ENCODE peak calls at places on chromosomes 1 and 21, in eight cellular contexts. P is stomach, J is transverse colon, N is Panc1, U is spleen, K is sigmoid colon, W is breast epithelium, G is HepG2. Y is an unnamed sample.

GRCh38 chr1:183827801-183828200 is 22.9 kb downstream of the RGL1 start:
- DNase-seq in P (no peak), J (no peak), N (no peak), U (no peak), K (no peak), W (no peak), G (peak), Y (no peak)

GRCh38 chr1:30191154-30191702 is 532.2 kb downstream of the MATN1 start:
- DNase-seq in P (no peak), J (peak), N (no peak), U (no peak), K (no peak), W (no peak), G (no peak), Y (peak)

GRCh38 chr1:175984813-175985212 is 222.3 kb downstream of the COP1 start:
- DNase-seq in P (no peak), J (no peak), N (no peak), U (no peak), K (no peak), W (no peak), G (peak), Y (no peak)

GRCh38 chr1:169683661-169684060 is 27.8 kb downstream of the SELL start:
- DNase-seq in P (no peak), J (no peak), N (no peak), U (no peak), K (no peak), W (no peak), G (no peak), Y (no peak)

GRCh38 chr1:1116701-1117468 is 996 bp upstream of the C1orf159 start:
- DNase-seq in P (no peak), J (peak), N (no peak), U (no peak), K (peak), W (no peak), G (no peak), Y (no peak)

GRCh38 chr1:6923955-6924890 is 139.0 kb downstream of the CAMTA1 start:
- DNase-seq in P (no peak), J (no peak), N (no peak), U (no peak), K (no peak), W (no peak), G (no peak), Y (no peak)

GRCh38 chr1:39370602-39371001 is 120.8 kb upstream of the BMP8A start:
- DNase-seq in P (no peak), J (no peak), N (no peak), U (no peak), K (no peak), W (no peak), G (no peak), Y (no peak)

GRCh38 chr1:1361982-1362423 is 3.6 kb upstream of the MXRA8 start:
- DNase-seq in P (no peak), J (peak), N (no peak), U (peak), K (peak), W (peak), G (peak), Y (no peak)

GRCh38 chr1:18201997-18202719 is 94.6 kb downstream of the IGSF21 start:
- DNase-seq in P (no peak), J (no peak), N (no peak), U (no peak), K (no peak), W (no peak), G (no peak), Y (no peak)

GRCh38 chr1:188027613-188028012 is 1198.9 kb downstream of the PLA2G4A start:
- DNase-seq in P (no peak), J (no peak), N (peak), U (no peak), K (no peak), W (no peak), G (no peak), Y (peak)

GRCh38 chr1:224523676-224524075 is 89.1 kb upstream of the WDR26 start:
- DNase-seq in P (no peak), J (no peak), N (no peak), U (no peak), K (no peak), W (no peak), G (no peak), Y (no peak)

GRCh38 chr1:29230553-29231378 is at the start of gene MECR:
- DNase-seq in P (peak), J (peak), N (peak), U (peak), K (peak), W (peak), G (peak), Y (peak)

GRCh38 chr1:230174041-230174440 is 107.0 kb downstream of the GALNT2 start:
- DNase-seq in P (no peak), J (no peak), N (no peak), U (no peak), K (peak), W (no peak), G (no peak), Y (no peak)

GRCh38 chr1:38105267-38105666 is 58.7 kb upstream of the POU3F1 start:
- DNase-seq in P (no peak), J (no peak), N (no peak), U (no peak), K (no peak), W (no peak), G (no peak), Y (no peak)

GRCh38 chr1:68379085-68379478 is 70.7 kb downstream of the RPE65 start:
- DNase-seq in P (no peak), J (no peak), N (no peak), U (no peak), K (no peak), W (no peak), G (no peak), Y (no peak)

GRCh38 chr1:66468712-66469111 is 65.2 kb upstream of the SGIP1 start:
- DNase-seq in P (no peak), J (no peak), N (no peak), U (no peak), K (no peak), W (no peak), G (no peak), Y (no peak)

GRCh38 chr1:183911285-183911684 is 106.4 kb downstream of the RGL1 start:
- DNase-seq in P (no peak), J (peak), N (no peak), U (no peak), K (no peak), W (no peak), G (no peak), Y (no peak)

GRCh38 chr21:41470054-41470453 is 37.9 kb downstream of the TMPRSS2 start:
- DNase-seq in P (no peak), J (no peak), N (no peak), U (no peak), K (no peak), W (no peak), G (no peak), Y (no peak)

GRCh38 chr1:44406761-44407429 is 1.8 kb downstream of the RNF220 start:
- DNase-seq in P (no peak), J (no peak), N (no peak), U (peak), K (no peak), W (no peak), G (no peak), Y (no peak)

GRCh38 chr1:44405804-44406743 is 1.0 kb downstream of the RNF220 start:
- DNase-seq in P (no peak), J (no peak), N (no peak), U (peak), K (no peak), W (no peak), G (peak), Y (no peak)

GRCh38 chr1:44407430-44408180 is 2.5 kb downstream of the RNF220 start:
- DNase-seq in P (no peak), J (no peak), N (no peak), U (peak), K (no peak), W (no peak), G (no peak), Y (no peak)

GRCh38 chr1:44408181-44409018 is 3.3 kb downstream of the RNF220 start:
- DNase-seq in P (no peak), J (no peak), N (no peak), U (no peak), K (no peak), W (no peak), G (peak), Y (no peak)

DNA sequence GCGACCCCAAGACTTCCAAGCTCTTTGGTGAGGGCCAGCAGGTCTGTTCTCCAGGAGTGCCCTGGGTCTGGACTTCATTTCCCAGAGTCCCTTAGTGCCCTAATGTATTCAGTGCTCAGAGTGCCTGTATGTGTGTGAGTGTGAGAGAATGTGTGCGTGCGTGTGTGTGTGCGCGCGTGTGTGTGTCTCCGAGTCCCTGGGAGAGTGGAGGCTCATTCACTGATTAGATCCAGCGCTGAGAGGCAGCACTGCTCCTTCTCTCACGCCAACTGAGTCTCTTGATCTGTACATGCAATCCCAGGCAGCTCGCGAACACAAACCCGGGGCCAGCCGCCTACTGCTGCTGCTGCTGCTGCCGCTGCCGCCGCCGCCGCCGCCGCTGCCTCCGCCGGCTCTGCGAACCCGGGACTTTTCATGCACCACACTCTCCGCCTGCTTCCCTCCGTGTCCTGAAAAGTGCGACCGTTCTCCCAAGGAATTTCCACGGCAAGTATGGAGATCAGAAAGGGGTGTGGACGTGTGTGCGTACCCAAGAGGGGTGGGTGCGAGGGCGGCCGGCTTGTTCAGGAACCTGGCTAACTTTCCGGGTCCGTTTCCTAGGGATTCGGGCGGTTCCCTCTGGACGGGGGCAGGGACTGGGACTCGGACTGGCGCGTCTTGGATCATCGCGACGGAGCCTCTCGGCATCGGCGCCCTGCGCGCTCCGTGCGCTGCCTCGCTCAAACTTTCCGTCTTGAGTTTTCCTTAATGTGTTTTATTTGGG is at the start of gene RNF220:
- DNase-seq in P (peak), J (peak), N (no peak), U (peak), K (no peak), W (no peak), G (peak), Y (peak)
- TF ChIP-seq POLR2AphosphoS5 in P (no peak), J (no peak), N (peak), U (peak), K (no peak), W (no peak), G (peak), Y (peak)

DNA sequence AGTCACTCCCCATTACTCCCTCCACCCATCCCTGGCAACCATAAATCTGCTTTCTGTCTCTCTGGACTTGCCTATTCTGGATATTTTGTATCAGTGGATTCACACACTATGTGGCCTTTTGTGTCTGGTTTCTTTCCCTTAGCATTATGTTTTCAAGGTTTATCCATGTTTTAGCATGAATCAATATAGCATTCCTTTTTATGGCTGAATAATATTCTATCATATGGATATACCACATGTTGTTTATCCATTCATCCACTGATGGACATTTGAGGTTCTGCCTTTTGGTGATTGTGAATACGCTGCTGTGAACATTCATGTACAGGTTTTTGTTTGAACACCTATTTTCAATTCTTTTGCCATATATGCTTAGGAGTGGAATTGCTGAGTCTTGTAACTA is 140.4 kb downstream of the ZMYM4 start:
- DNase-seq in P (no peak), J (no peak), N (no peak), U (no peak), K (no peak), W (no peak), G (no peak), Y (no peak)
- TF ChIP-seq POLR2AphosphoS5 in P (no peak), J (no peak), N (no peak), U (no peak), K (no peak), W (no peak), G (no peak), Y (no peak)

GRCh38 chr1:25246600-25247023 is 642 bp downstream of the RSRP1 start:
- DNase-seq in P (peak), J (peak), N (no peak), U (peak), K (peak), W (no peak), G (no peak), Y (no peak)

GRCh38 chr1:25247829-25248754 is 838 bp upstream of the RSRP1 start:
- DNase-seq in P (no peak), J (no peak), N (no peak), U (no peak), K (no peak), W (no peak), G (no peak), Y (no peak)

GRCh38 chr1:25245393-25245792 is 1.9 kb downstream of the RSRP1 start:
- DNase-seq in P (no peak), J (no peak), N (no peak), U (no peak), K (no peak), W (no peak), G (no peak), Y (no peak)

GRCh38 chr1:25247024-25247828 is at the start of gene RSRP1:
- DNase-seq in P (peak), J (peak), N (peak), U (peak), K (peak), W (peak), G (peak), Y (peak)

DNA sequence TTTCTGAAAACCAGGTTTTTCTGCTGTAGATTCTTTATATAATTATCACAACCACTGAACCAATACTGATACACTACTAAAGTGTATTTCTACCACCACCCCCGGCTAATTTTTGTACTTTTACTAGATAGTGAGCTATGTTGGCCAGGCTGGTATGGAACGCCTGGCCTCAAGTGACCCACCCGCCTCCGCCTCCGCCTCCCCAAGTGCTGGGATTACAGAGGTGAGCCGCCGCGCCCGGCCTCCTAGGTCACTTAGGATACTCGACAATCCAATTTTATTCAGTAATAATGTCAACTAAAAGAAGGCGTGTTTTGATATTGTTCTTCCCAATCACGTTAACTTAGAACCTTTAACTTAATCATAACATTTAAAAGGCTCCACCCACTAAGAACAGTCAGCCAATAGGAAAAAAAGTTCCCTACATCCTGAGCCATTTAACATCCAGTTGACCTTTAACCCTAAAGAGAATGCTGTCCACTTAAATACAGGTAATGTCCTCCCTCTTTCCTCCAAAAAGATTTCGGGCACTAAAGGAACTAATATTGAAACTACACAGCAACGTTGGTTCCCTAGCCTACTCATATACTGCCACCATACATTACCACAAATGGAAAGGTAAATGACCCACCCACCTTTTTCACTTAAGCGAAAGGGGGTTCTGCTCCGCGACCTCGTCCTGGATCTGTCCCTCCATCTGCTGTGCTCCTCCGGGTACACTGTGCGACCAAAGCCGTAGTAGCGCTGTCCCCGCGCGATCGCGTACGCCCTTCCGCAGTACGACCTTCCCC is 1.2 kb downstream of the RSRP1 start:
- DNase-seq in P (no peak), J (peak), N (no peak), U (peak), K (no peak), W (no peak), G (peak), Y (no peak)
- TF ChIP-seq POLR2AphosphoS5 in P (no peak), J (no peak), N (no peak), U (no peak), K (no peak), W (no peak), G (no peak), Y (no peak)

GRCh38 chr21:21179619-21180336 is 181.6 kb downstream of the NCAM2 start:
- DNase-seq in P (no peak), J (no peak), N (no peak), U (no peak), K (no peak), W (no peak), G (no peak), Y (no peak)

GRCh38 chr21:21177353-21177986 is 179.3 kb downstream of the NCAM2 start:
- DNase-seq in P (no peak), J (no peak), N (no peak), U (no peak), K (no peak), W (no peak), G (no peak), Y (no peak)

GRCh38 chr21:21175798-21176334 is 177.7 kb downstream of the NCAM2 start:
- DNase-seq in P (no peak), J (no peak), N (no peak), U (no peak), K (no peak), W (no peak), G (no peak), Y (no peak)

DNA sequence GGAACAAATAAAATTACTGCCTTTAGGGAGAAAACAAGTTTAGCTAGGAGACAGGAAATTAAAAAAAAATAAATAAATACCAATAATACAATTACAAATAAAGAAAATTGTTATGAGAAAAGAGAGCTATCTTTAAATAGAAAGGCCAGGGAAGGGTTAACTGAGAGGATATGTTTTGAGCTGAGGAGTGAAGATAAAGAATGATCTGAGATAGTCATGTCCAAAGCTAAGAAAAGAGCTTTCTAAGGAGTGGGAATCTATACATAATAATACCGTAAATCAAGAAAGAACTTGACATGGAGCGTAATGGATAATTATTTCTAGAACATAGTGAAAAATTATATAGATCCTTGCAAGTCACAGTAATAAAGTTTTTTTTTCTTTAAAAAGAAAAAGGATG is 176.5 kb downstream of the NCAM2 start:
- DNase-seq in P (no peak), J (no peak), N (no peak), U (no peak), K (no peak), W (no peak), G (no peak), Y (no peak)
- TF ChIP-seq POLR2AphosphoS5 in P (no peak), J (no peak), N (no peak), U (no peak), K (no peak), W (no peak), G (no peak), Y (no peak)

Y was measured in HCT116.